ENCODE peak calls at places on chromosome 20, in seven cellular contexts. X is stimulated activated CD4-positive, alpha-beta T cell treated with anti-CD3 and anti-CD28 coated beads, Interleukin-1b, Interleukin-23, amount 100 ng/mL, for 4 hours; V is ELF-1; H is mesenchymal stem cell; S is SK-N-SH; R is KBM-7; T is cardiac muscle cell. P is an unnamed sample.

GRCh38 chr20:50415031-50415515 is 95.1 kb upstream of the PTPN1 start:
- DNase-seq in T (no peak), S (no peak), H (no peak), R (no peak), X (no peak), V (no peak), P (no peak)

GRCh38 chr20:23149623-23150279 is 63.6 kb upstream of the CD93 start:
- DNase-seq in V (no peak), X (no peak), S (no peak), H (no peak), R (no peak), T (no peak), P (no peak)

GRCh38 chr20:2695206-2695983 is 2.8 kb downstream of the EBF4 start:
- DNase-seq in T (no peak), X (no peak), S (no peak), H (no peak), V (no peak), R (no peak), P (no peak)

GRCh38 chr20:36126836-36127529 is 27.6 kb upstream of the EPB41L1 start:
- DNase-seq in H (no peak), S (no peak), V (no peak), X (no peak), T (no peak), R (no peak), P (no peak)

GRCh38 chr20:37257993-37258392 is 3.6 kb downstream of the GHRH start:
- DNase-seq in X (no peak), V (peak), R (no peak), H (no peak), S (no peak), T (no peak), P (no peak)

GRCh38 chr20:41308726-41309413 is 8.7 kb downstream of the ZHX3 start:
- DNase-seq in H (no peak), X (no peak), V (no peak), T (peak), S (no peak), R (peak), P (peak)

GRCh38 chr20:57654998-57655811 is 35.0 kb upstream of the ZBP1 start:
- DNase-seq in T (no peak), H (no peak), R (no peak), X (no peak), V (peak), S (peak), P (no peak)

GRCh38 chr20:63215101-63216040 is 560 bp downstream of the YTHDF1 start:
- DNase-seq in X (no peak), H (peak), V (peak), T (peak), S (peak), R (peak), P (peak)

GRCh38 chr20:44738779-44739477 is 6.7 kb upstream of the KCNK15 start:
- DNase-seq in H (peak), R (peak), V (peak), X (no peak), T (peak), S (peak), P (peak)

GRCh38 chr20:33694666-33695065 is 8.5 kb upstream of the E2F1 start:
- DNase-seq in S (no peak), X (no peak), H (no peak), T (no peak), V (no peak), R (no peak), P (no peak)

GRCh38 chr20:41393705-41394066 is 27.1 kb upstream of the EMILIN3 start:
- DNase-seq in X (no peak), H (no peak), S (no peak), T (no peak), V (no peak), R (no peak), P (no peak)

GRCh38 chr20:45751714-45752113 is 29.6 kb downstream of the SPINT4 start:
- DNase-seq in H (no peak), T (no peak), V (no peak), X (no peak), S (no peak), R (no peak), P (no peak)

GRCh38 chr20:402898-403581 is 5.1 kb upstream of the RBCK1 start:
- DNase-seq in V (no peak), H (no peak), X (no peak), S (no peak), R (no peak), T (no peak), P (no peak)

P was measured in OCI-M1.